ENCODE peak calls at places on chromosome 3, in seven cellular contexts. G is CD8-positive, alpha-beta memory T cell; H is Karpas-422; T is Panc1; B is CD8-positive, alpha-beta T cell; Z is heart left ventricle; O is PC-3. D is an unnamed sample. For H3K4me1, the result is how much of the 10 kb centered on the place peaks cover.

GRCh38 chr3:192467230-192468186 is 259.8 kb downstream of the FGF12 start:
- DNase-seq in G (no peak), H (peak), T (peak), B (peak), Z (peak), O (peak), D (peak)

GRCh38 chr3:78887608-78888011 is 880.2 kb downstream of the ROBO1 start:
- DNase-seq in G (no peak), H (no peak), T (no peak), B (no peak), Z (no peak), O (no peak), D (no peak)

GRCh38 chr3:177256991-177257390 is 59.7 kb upstream of the TBL1XR1 start:
- DNase-seq in G (no peak), H (no peak), T (no peak), B (no peak), Z (no peak), O (no peak), D (no peak)

GRCh38 chr3:150384517-150385212 is 23.4 kb upstream of the TSC22D2 start:
- DNase-seq in G (peak), H (peak), T (no peak), B (peak), Z (peak), O (no peak), D (no peak)

GRCh38 chr3:184559336-184559735 is 2.2 kb upstream of the EPHB3 start:
- DNase-seq in G (no peak), H (no peak), T (no peak), B (no peak), Z (peak), O (peak), D (peak)

GRCh38 chr3:72013104-72013503 is 228.2 kb upstream of the PROK2 start:
- DNase-seq in G (no peak), H (no peak), T (no peak), B (no peak), Z (no peak), O (no peak), D (no peak)

GRCh38 chr3:11721114-11721440 is 77.4 kb upstream of the VGLL4 start:
- DNase-seq in G (no peak), H (no peak), T (no peak), B (no peak), Z (no peak), O (no peak), D (no peak)

GRCh38 chr3:62261121-62261520 is 112.2 kb downstream of the FEZF2 start:
- DNase-seq in G (no peak), H (no peak), T (no peak), B (no peak), Z (no peak), O (no peak), D (no peak)

GRCh38 chr3:113287818-113288648 is 76.7 kb downstream of the BOC start:
- DNase-seq in G (peak), H (peak), T (peak), B (peak), Z (no peak), O (peak), D (peak)

GRCh38 chr3:78507196-78507984 is 1260.4 kb downstream of the ROBO1 start:
- DNase-seq in G (no peak), H (no peak), T (no peak), B (no peak), Z (no peak), O (peak), D (no peak)

GRCh38 chr3:20047940-20048339 is 7.7 kb downstream of the KAT2B start:
- DNase-seq in G (no peak), H (peak), T (no peak), B (no peak), Z (no peak), O (no peak), D (no peak)

GRCh38 chr3:184808021-184808420 is 3.9 kb upstream of the VPS8 start:
- DNase-seq in G (no peak), H (peak), T (no peak), B (no peak), Z (no peak), O (no peak), D (no peak)

GRCh38 chr3:28347374-28348285 is 891 bp upstream of the ZCWPW2 start:
- DNase-seq in G (no peak), H (peak), T (no peak), B (peak), Z (no peak), O (peak), D (no peak)

GRCh38 chr3:180705619-180706018 is 26.3 kb upstream of the CCDC39 start:
- DNase-seq in G (no peak), H (no peak), T (no peak), B (no peak), Z (no peak), O (no peak), D (no peak)

GRCh38 chr3:141644931-141645330 is 93.2 kb upstream of the RNF7 start:
- DNase-seq in G (peak), H (peak), T (peak), B (peak), Z (peak), O (peak), D (peak)

GRCh38 chr3:75176886-75177285 is 487.2 kb upstream of the FRG2C start:
- DNase-seq in G (no peak), H (no peak), T (no peak), B (no peak), Z (no peak), O (no peak), D (no peak)

GRCh38 chr3:69389520-69390248 is 3.8 kb upstream of the FRMD4B start:
- DNase-seq in G (no peak), H (no peak), T (no peak), B (no peak), Z (no peak), O (peak), D (no peak)

GRCh38 chr3:144590854-144591253 is 619.2 kb downstream of the DIPK2A start:
- DNase-seq in G (no peak), H (no peak), T (no peak), B (no peak), Z (no peak), O (peak), D (peak)

GRCh38 chr3:194556086-194557056 is 69.6 kb upstream of the ATP13A3 start:
- DNase-seq in G (no peak), H (peak), T (no peak), B (no peak), Z (no peak), O (peak), D (no peak)

GRCh38 chr3:194562986-194563385 is 70.2 kb downstream of the TMEM44 start:
- DNase-seq in G (no peak), H (no peak), T (no peak), B (no peak), Z (no peak), O (no peak), D (no peak)

GRCh38 chr3:194561306-194561974 is 71.8 kb downstream of the TMEM44 start:
- DNase-seq in G (no peak), H (no peak), T (no peak), B (no peak), Z (no peak), O (peak), D (peak)

GRCh38 chr3:194560047-194560446 is 73.2 kb downstream of the TMEM44 start:
- DNase-seq in G (no peak), H (no peak), T (no peak), B (no peak), Z (no peak), O (no peak), D (no peak)

DNA sequence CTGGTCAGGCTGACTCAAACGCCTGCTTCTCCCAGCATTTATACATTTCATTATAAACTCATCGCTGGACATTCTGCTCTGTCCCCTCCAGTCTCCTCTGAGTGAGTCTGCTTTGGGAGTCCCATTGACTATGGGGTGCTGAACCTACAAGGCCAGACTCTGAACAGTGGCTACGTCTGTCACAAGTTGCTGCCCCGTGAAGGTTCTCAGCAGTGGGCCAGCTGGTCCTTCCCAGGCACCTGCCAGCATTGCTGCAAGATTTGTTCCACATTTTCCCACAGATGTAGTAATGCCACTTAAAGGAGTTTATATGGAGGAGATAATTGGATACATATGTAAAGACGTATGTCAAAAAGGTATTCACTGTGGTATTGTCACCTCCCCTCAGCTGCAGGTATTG is 72.7 kb upstream of the ATP13A3 start:
- DNase-seq in G (no peak), H (no peak), T (no peak), B (no peak), Z (no peak), O (no peak), D (no peak)
- H3K4me1 ChIP-seq in G (under half), H (under half), T (under half), B (under half), Z (under half), O (under half), D (under half)

GRCh38 chr3:49017978-49018706 is at the start of gene DALRD3:
- DNase-seq in G (peak), H (peak), T (no peak), B (peak), Z (peak), O (peak), D (peak)

GRCh38 chr3:49020335-49021212 is 1.3 kb upstream of the NDUFAF3 start:
- DNase-seq in G (no peak), H (peak), T (no peak), B (no peak), Z (peak), O (no peak), D (no peak)

GRCh38 chr3:49018707-49019006 is 277 bp upstream of the DALRD3 start:
- DNase-seq in G (no peak), H (no peak), T (no peak), B (no peak), Z (no peak), O (peak), D (no peak)

GRCh38 chr3:49021213-49021812 is 608 bp upstream of the NDUFAF3 start:
- DNase-seq in G (peak), H (peak), T (peak), B (peak), Z (peak), O (peak), D (peak)

DNA sequence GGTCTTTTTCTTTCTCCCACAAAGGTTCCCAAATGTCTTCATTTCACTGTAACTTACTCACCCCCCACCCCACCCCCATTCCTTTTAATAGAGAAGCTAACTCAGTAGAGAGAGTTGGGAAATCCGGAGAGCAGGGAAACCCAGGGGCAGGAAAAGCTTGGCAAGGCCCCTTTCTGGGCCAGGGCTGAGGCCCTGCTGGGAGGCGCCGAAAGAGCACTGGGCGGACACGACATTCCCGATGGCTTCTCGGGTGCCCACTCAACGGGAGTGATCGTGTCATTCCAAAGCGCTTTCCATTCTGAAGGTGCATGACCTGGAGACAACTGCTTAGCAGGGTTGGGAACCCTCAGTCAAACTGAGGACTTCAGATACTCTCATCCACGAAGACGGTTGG is 1.6 kb upstream of the DALRD3 start:
- DNase-seq in G (no peak), H (no peak), T (no peak), B (no peak), Z (peak), O (peak), D (no peak)
- H3K4me1 ChIP-seq in G (under half), H (half or more), T (under half), B (under half), Z (under half), O (under half), D (under half)

DNA sequence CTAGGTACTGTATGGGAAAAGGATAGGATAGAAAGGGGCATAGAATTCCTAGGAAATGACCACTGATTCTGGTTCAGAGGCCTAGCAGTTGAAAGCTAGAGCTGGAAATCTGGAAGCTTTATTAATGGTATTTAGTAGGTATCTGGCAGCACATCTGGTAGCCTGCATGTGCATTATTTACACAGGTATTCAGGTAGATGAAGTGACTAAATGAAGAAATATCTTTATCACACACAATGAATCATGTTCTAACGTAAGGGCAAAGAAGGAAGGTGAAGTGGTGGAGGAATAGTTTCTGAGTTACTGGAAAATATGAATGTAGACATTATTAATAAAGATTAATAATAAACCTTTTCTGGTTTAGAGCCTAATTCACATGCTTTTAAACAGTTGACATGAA is 119.9 kb downstream of the MBNL1 start:
- DNase-seq in G (no peak), H (no peak), T (no peak), B (no peak), Z (no peak), O (peak), D (no peak)
- H3K4me1 ChIP-seq in G (half or more), H (half or more), T (under half), B (half or more), Z (under half), O (under half), D (half or more)

GRCh38 chr3:99957086-99957821 is 139.6 kb downstream of the CMSS1 start:
- DNase-seq in G (no peak), H (no peak), T (no peak), B (no peak), Z (no peak), O (no peak), D (no peak)
- H3K4me1 ChIP-seq in G (under half), H (under half), T (under half), B (under half), Z (under half), O (under half), D (under half)

GRCh38 chr3:135757421-135757820 is 208.1 kb upstream of the PPP2R3A start:
- DNase-seq in G (no peak), H (no peak), T (no peak), B (no peak), Z (no peak), O (no peak), D (no peak)

GRCh38 chr3:135759651-135760050 is 205.9 kb upstream of the PPP2R3A start:
- DNase-seq in G (no peak), H (no peak), T (no peak), B (no peak), Z (no peak), O (no peak), D (no peak)

GRCh38 chr3:135762188-135762853 is 203.2 kb upstream of the PPP2R3A start:
- DNase-seq in G (no peak), H (no peak), T (no peak), B (no peak), Z (no peak), O (no peak), D (no peak)

GRCh38 chr3:135758961-135759360 is 206.6 kb upstream of the PPP2R3A start:
- DNase-seq in G (no peak), H (no peak), T (no peak), B (no peak), Z (no peak), O (no peak), D (no peak)

GRCh38 chr3:135760581-135760980 is 204.9 kb upstream of the PPP2R3A start:
- DNase-seq in G (no peak), H (no peak), T (no peak), B (no peak), Z (no peak), O (no peak), D (no peak)
- H3K4me1 ChIP-seq in G (under half), H (under half), T (under half), B (under half), Z (under half), O (under half), D (under half)

D was measured in A549.